ENCODE peak calls at places on chromosomes 13 and 19, in ten cellular contexts. One of them, this sample, is unnamed.

GRCh38 chr19:45448887-45449299 is 18.9 kb upstream of the FOSB start:
- DNase-seq in transverse colon: peak
- DNase-seq in adrenal gland: no peak
- DNase-seq in IMR-90: peak
- DNase-seq in tibial nerve: no peak
- DNase-seq in Peyer's patch: peak
- DNase-seq in uterus: no peak
- DNase-seq in A549: no peak
- DNase-seq in breast epithelium: no peak
- DNase-seq in K562: no peak
- DNase-seq in this sample: no peak

GRCh38 chr19:34976611-34977010 is 12.6 kb upstream of the ZNF792 start:
- DNase-seq in K562: no peak
- DNase-seq in Peyer's patch: no peak
- DNase-seq in breast epithelium: no peak
- DNase-seq in adrenal gland: no peak
- DNase-seq in A549: no peak
- DNase-seq in uterus: no peak
- DNase-seq in tibial nerve: no peak
- DNase-seq in IMR-90: no peak
- DNase-seq in transverse colon: no peak
- DNase-seq in this sample: no peak

GRCh38 chr19:33186431-33186830 is 7.7 kb upstream of the LRP3 start:
- DNase-seq in Peyer's patch: no peak
- DNase-seq in breast epithelium: no peak
- DNase-seq in IMR-90: no peak
- DNase-seq in tibial nerve: no peak
- DNase-seq in transverse colon: no peak
- DNase-seq in adrenal gland: no peak
- DNase-seq in uterus: no peak
- DNase-seq in K562: no peak
- DNase-seq in A549: no peak
- DNase-seq in this sample: no peak

GRCh38 chr13:48653074-48654054 is at the start of gene CYSLTR2:
- DNase-seq in transverse colon: no peak
- DNase-seq in Peyer's patch: no peak
- DNase-seq in K562: no peak
- DNase-seq in adrenal gland: no peak
- DNase-seq in IMR-90: peak
- DNase-seq in tibial nerve: no peak
- DNase-seq in A549: no peak
- DNase-seq in uterus: no peak
- DNase-seq in breast epithelium: no peak
- DNase-seq in this sample: no peak

GRCh38 chr13:66914155-66914554 is 316.0 kb downstream of the PCDH9 start:
- DNase-seq in A549: no peak
- DNase-seq in tibial nerve: no peak
- DNase-seq in uterus: no peak
- DNase-seq in transverse colon: no peak
- DNase-seq in adrenal gland: no peak
- DNase-seq in breast epithelium: no peak
- DNase-seq in K562: no peak
- DNase-seq in IMR-90: peak
- DNase-seq in Peyer's patch: no peak
- DNase-seq in this sample: no peak

GRCh38 chr19:45876411-45877197 is 9.3 kb downstream of the IRF2BP1 start:
- DNase-seq in uterus: no peak
- DNase-seq in Peyer's patch: peak
- DNase-seq in tibial nerve: no peak
- DNase-seq in adrenal gland: no peak
- DNase-seq in A549: no peak
- DNase-seq in breast epithelium: peak
- DNase-seq in transverse colon: peak
- DNase-seq in IMR-90: peak
- DNase-seq in K562: peak
- DNase-seq in this sample: no peak

GRCh38 chr13:51249254-51249653 is 27.1 kb downstream of the FAM124A start:
- DNase-seq in A549: no peak
- DNase-seq in adrenal gland: no peak
- DNase-seq in Peyer's patch: no peak
- DNase-seq in IMR-90: peak
- DNase-seq in K562: no peak
- DNase-seq in breast epithelium: no peak
- DNase-seq in uterus: no peak
- DNase-seq in tibial nerve: no peak
- DNase-seq in transverse colon: no peak
- DNase-seq in this sample: no peak

GRCh38 chr19:310781-311496 is 19.7 kb upstream of the PLPP2 start:
- DNase-seq in breast epithelium: no peak
- DNase-seq in Peyer's patch: no peak
- DNase-seq in K562: no peak
- DNase-seq in adrenal gland: no peak
- DNase-seq in uterus: peak
- DNase-seq in A549: no peak
- DNase-seq in transverse colon: no peak
- DNase-seq in tibial nerve: no peak
- DNase-seq in IMR-90: no peak
- DNase-seq in this sample: no peak

GRCh38 chr19:2014731-2015610 is 543 bp downstream of the BTBD2 start:
- DNase-seq in breast epithelium: no peak
- DNase-seq in transverse colon: no peak
- DNase-seq in A549: no peak
- DNase-seq in uterus: no peak
- DNase-seq in tibial nerve: no peak
- DNase-seq in K562: no peak
- DNase-seq in Peyer's patch: no peak
- DNase-seq in IMR-90: no peak
- DNase-seq in adrenal gland: no peak
- DNase-seq in this sample: peak

DNA sequence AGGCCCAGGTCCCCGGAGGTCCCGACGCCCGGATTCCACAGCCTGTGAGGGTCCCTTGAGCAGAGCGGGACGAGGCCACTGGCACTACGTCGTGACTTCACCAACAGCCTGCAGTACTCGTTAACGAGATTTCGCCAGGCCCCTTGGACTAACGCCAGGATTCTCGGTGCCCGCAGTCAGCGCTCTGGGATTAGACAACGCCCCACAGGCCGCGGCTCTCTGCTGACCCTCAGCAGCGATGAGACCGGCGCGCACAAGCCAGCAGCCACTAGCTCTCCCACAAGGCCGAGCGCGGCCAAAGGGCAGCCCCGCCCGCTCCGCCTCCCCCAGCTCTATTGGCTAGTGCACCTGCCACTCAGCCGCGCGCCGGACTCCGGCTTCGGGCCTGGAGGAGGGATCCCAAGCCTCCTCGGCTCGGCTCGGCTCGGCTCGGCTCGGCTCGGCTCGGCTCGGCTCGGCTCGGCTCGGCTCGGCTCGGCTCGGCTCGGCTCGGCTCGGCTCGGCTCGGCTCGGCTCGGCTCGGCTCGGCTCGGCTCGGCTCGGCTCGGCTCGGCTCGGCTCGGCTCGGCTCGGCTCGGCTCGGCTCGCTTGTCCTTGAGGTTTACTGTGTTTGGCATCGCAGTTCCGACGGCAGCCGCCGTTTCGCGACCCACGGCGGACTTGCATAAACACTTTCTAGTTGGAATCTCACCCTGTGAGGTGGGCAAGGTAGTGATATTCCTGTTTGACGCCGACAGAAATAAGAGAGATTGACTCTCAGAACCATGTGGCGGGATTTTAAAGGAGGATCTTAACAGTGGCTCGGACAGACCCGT is 231.7 kb upstream of the SERP2 start:
- DNase-seq in Peyer's patch: peak
- DNase-seq in transverse colon: peak
- DNase-seq in breast epithelium: peak
- DNase-seq in uterus: peak
- DNase-seq in adrenal gland: peak
- DNase-seq in A549: peak
- DNase-seq in K562: peak
- DNase-seq in IMR-90: peak
- DNase-seq in tibial nerve: peak
- DNase-seq in this sample: peak
- TF ChIP-seq POLR2A in Peyer's patch: peak
- TF ChIP-seq POLR2A in transverse colon: peak
- TF ChIP-seq POLR2A in breast epithelium: peak
- TF ChIP-seq POLR2A in uterus: peak
- TF ChIP-seq POLR2A in adrenal gland: peak
- TF ChIP-seq POLR2A in A549: peak
- TF ChIP-seq POLR2A in K562: peak
- TF ChIP-seq POLR2A in IMR-90: peak
- TF ChIP-seq POLR2A in tibial nerve: peak
- TF ChIP-seq POLR2A in this sample: peak

GRCh38 chr13:90613076-90613795 is 734.3 kb upstream of the MIR17HG start:
- DNase-seq in K562: no peak
- DNase-seq in transverse colon: no peak
- DNase-seq in breast epithelium: no peak
- DNase-seq in uterus: no peak
- DNase-seq in tibial nerve: no peak
- DNase-seq in Peyer's patch: no peak
- DNase-seq in adrenal gland: no peak
- DNase-seq in IMR-90: no peak
- DNase-seq in A549: no peak
- DNase-seq in this sample: no peak
- TF ChIP-seq POLR2A in K562: no peak
- TF ChIP-seq POLR2A in transverse colon: no peak
- TF ChIP-seq POLR2A in breast epithelium: no peak
- TF ChIP-seq POLR2A in uterus: no peak
- TF ChIP-seq POLR2A in tibial nerve: no peak
- TF ChIP-seq POLR2A in Peyer's patch: no peak
- TF ChIP-seq POLR2A in adrenal gland: no peak
- TF ChIP-seq POLR2A in IMR-90: no peak
- TF ChIP-seq POLR2A in A549: no peak
- TF ChIP-seq POLR2A in this sample: no peak

GRCh38 chr19:11113140-11113708 is 24.0 kb downstream of the LDLR start:
- DNase-seq in K562: no peak
- DNase-seq in uterus: no peak
- DNase-seq in IMR-90: no peak
- DNase-seq in breast epithelium: no peak
- DNase-seq in Peyer's patch: no peak
- DNase-seq in A549: no peak
- DNase-seq in tibial nerve: no peak
- DNase-seq in adrenal gland: no peak
- DNase-seq in transverse colon: no peak
- DNase-seq in this sample: no peak
- TF ChIP-seq POLR2A in K562: no peak
- TF ChIP-seq POLR2A in uterus: no peak
- TF ChIP-seq POLR2A in IMR-90: no peak
- TF ChIP-seq POLR2A in breast epithelium: no peak
- TF ChIP-seq POLR2A in Peyer's patch: no peak
- TF ChIP-seq POLR2A in A549: no peak
- TF ChIP-seq POLR2A in tibial nerve: no peak
- TF ChIP-seq POLR2A in adrenal gland: no peak
- TF ChIP-seq POLR2A in transverse colon: no peak
- TF ChIP-seq POLR2A in this sample: no peak

DNA sequence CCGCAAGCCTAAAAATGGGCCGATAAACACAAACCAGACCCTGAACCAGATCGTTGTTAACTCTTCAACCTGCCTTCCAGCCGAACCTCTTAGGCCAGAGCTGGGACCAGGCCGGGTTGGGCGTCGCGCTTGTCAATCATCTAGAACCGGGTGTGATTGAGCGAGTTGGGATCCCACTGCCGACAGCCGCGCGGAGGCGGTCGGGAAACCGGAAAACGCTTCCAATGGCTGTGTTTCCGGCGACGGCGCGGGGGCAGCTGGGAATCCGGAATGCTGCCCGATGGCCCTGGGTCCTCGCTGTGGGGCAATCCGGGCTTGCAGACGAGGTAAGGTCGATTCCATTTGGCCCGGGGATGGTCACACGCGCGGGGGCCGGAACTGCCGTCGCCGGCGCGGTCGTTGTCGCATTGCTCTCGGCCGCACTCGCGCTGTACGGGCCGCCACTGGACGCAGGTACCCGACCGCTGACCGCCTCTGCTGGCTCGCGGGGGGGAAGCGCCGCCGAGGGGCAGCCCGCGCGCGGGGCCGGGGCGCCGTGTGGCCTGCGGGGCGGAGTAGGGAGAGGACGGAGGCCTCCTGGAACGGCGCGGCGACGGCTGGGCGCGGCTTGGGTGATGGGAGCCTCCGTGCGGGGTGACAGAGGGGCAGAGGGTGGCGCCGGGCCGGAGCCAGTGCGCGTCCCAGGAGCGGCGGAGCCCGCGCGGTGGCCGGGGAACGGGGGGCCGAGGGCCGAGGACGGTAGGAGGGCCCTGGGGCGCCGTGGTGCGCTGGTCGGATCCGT is at the start of gene NAXD:
- DNase-seq in tibial nerve: peak
- DNase-seq in breast epithelium: peak
- DNase-seq in uterus: peak
- DNase-seq in Peyer's patch: peak
- DNase-seq in adrenal gland: peak
- DNase-seq in A549: peak
- DNase-seq in K562: peak
- DNase-seq in transverse colon: peak
- DNase-seq in IMR-90: peak
- DNase-seq in this sample: peak
- TF ChIP-seq POLR2A in tibial nerve: no peak
- TF ChIP-seq POLR2A in breast epithelium: no peak
- TF ChIP-seq POLR2A in uterus: peak
- TF ChIP-seq POLR2A in Peyer's patch: peak
- TF ChIP-seq POLR2A in adrenal gland: peak
- TF ChIP-seq POLR2A in A549: peak
- TF ChIP-seq POLR2A in K562: peak
- TF ChIP-seq POLR2A in transverse colon: peak
- TF ChIP-seq POLR2A in IMR-90: peak
- TF ChIP-seq POLR2A in this sample: peak

DNA sequence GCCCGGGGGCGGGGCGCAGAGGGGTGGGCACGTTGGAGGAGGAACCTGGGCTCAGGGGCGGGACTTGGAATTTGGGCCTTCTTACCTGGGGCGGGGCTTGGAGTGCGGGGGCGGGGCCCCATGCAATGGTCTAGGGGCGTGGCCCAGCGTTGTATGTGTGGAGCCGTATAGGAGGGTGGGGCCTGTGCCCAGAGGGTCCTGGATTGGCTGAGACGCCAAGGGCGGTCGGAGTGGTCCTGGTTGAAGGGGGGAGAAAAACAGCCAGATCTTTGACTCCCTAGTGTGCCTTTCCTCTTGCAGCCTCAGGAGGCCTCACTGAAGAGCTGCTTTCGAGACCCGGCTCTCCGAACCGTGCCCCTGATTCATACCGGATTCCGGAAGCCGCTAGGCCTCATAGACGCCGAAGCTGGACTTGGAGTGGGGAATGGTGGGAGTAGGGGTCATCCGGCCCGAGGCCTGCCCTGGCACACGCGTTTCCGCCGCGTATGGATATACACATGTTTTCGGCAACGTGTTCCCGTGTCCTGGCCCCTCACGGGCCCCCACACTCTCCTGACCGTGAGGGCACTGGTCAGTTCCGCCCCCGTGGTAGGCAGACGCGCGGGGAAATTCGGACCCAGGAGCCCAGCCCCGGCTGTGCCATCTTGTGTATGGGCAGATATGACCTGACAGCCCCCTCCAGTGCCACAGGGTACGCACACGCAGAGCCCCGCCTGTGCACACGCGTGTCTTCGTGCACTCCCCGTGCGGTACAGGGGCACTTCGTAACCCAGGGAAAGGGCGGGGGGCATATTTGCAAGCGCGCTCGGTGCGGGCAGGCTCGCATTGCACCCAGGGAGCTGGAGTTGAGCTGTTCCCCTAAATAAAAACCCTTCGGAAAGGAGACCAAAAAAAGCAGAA is 661 bp upstream of the PRR12 start:
- DNase-seq in tibial nerve: peak
- DNase-seq in uterus: peak
- DNase-seq in adrenal gland: peak
- DNase-seq in Peyer's patch: peak
- DNase-seq in breast epithelium: peak
- DNase-seq in A549: peak
- DNase-seq in transverse colon: peak
- DNase-seq in IMR-90: peak
- DNase-seq in K562: peak
- DNase-seq in this sample: peak
- TF ChIP-seq POLR2A in tibial nerve: peak
- TF ChIP-seq POLR2A in uterus: peak
- TF ChIP-seq POLR2A in adrenal gland: peak
- TF ChIP-seq POLR2A in Peyer's patch: peak
- TF ChIP-seq POLR2A in breast epithelium: no peak
- TF ChIP-seq POLR2A in A549: peak
- TF ChIP-seq POLR2A in transverse colon: peak
- TF ChIP-seq POLR2A in IMR-90: peak
- TF ChIP-seq POLR2A in K562: peak
- TF ChIP-seq POLR2A in this sample: peak

This sample was measured in erythroblast.